ENCODE peak calls at places on chromosome 11, in nine cellular contexts. E, W, B, V, L, S, R, Y and D are unnamed samples.

GRCh38 chr11:17208257-17208999 is 642 bp upstream of the PIK3C2A start:
- DNase-seq in E (peak; percentile 38), W (no peak), B (peak; percentile 9), V (peak; percentile 82), L (peak; percentile 84), S (peak; percentile 59), R (no peak), Y (peak; percentile 82), D (peak; percentile 76)

GRCh38 chr11:42840176-42840829 is 471.5 kb upstream of the API5 start:
- DNase-seq in E (no peak), W (no peak), B (no peak), V (no peak), L (no peak), S (no peak), R (no peak), Y (no peak), D (peak; percentile 15)

GRCh38 chr11:85941380-85941973 is 86.3 kb downstream of the CCDC83 start:
- DNase-seq in E (peak; percentile 69), W (peak; percentile 70), B (no peak), V (peak; percentile 57), L (peak; percentile 57), S (peak; percentile 74), R (peak; percentile 29), Y (peak; percentile 53), D (peak; percentile 65)

GRCh38 chr11:134376150-134376921 is 35.7 kb downstream of the B3GAT1 start:
- DNase-seq in E (no peak), W (no peak), B (no peak), V (no peak), L (no peak), S (no peak), R (no peak), Y (no peak), D (no peak)

GRCh38 chr11:123174196-123175183 is 20.6 kb downstream of the CLMP start:
- DNase-seq in E (peak; percentile 98), W (no peak), B (no peak), V (no peak), L (no peak), S (peak; percentile 99), R (peak; percentile 85), Y (no peak), D (no peak)

GRCh38 chr11:133163463-133164419 is 368.6 kb downstream of the OPCML start:
- DNase-seq in E (no peak), W (peak; percentile 69), B (no peak), V (no peak), L (peak; percentile 65), S (peak; percentile 20), R (no peak), Y (no peak), D (peak; percentile 47)

GRCh38 chr11:93458286-93458685 is 84.9 kb downstream of the SMCO4 start:
- DNase-seq in E (no peak), W (no peak), B (no peak), V (no peak), L (no peak), S (no peak), R (no peak), Y (no peak), D (no peak)

GRCh38 chr11:18524248-18524647 is 2.5 kb downstream of the TSG101 start:
- DNase-seq in E (no peak), W (no peak), B (no peak), V (no peak), L (no peak), S (no peak), R (no peak), Y (no peak), D (no peak)

GRCh38 chr11:114284021-114284420 is 12.2 kb upstream of the NNMT start:
- DNase-seq in E (no peak), W (no peak), B (no peak), V (no peak), L (no peak), S (no peak), R (no peak), Y (no peak), D (no peak)

GRCh38 chr11:117668291-117668690 is 128.7 kb downstream of the DSCAML1 start:
- DNase-seq in E (no peak), W (no peak), B (no peak), V (no peak), L (no peak), S (no peak), R (no peak), Y (no peak), D (no peak)

GRCh38 chr11:134313821-134314607 is 17.8 kb upstream of the GLB1L2 start:
- DNase-seq in E (no peak), W (no peak), B (no peak), V (no peak), L (no peak), S (no peak), R (no peak), Y (no peak), D (no peak)

GRCh38 chr11:34825670-34826383 is 90.4 kb downstream of the APIP start:
- DNase-seq in E (no peak), W (no peak), B (no peak), V (no peak), L (no peak), S (no peak), R (no peak), Y (no peak), D (no peak)

GRCh38 chr11:106925245-106925644 is 93.0 kb downstream of the GUCY1A2 start:
- DNase-seq in E (no peak), W (no peak), B (no peak), V (no peak), L (no peak), S (no peak), R (no peak), Y (no peak), D (no peak)

GRCh38 chr11:27468643-27469332 is 3.8 kb downstream of the LGR4 start:
- DNase-seq in E (peak; percentile 61), W (no peak), B (no peak), V (no peak), L (peak; percentile 27), S (peak; percentile 29), R (no peak), Y (no peak), D (no peak)

GRCh38 chr11:114399903-114400221 is 449 bp downstream of the C11orf71 start:
- DNase-seq in E (peak; percentile 67), W (no peak), B (no peak), V (no peak), L (no peak), S (no peak), R (peak; percentile 52), Y (no peak), D (no peak)

GRCh38 chr11:47711816-47712215 is 3.4 kb downstream of the AGBL2 start:
- DNase-seq in E (no peak), W (no peak), B (no peak), V (no peak), L (no peak), S (no peak), R (no peak), Y (no peak), D (no peak)

GRCh38 chr11:81644239-81644840 is 1089.3 kb downstream of the FAM181B start:
- DNase-seq in E (peak; percentile 9), W (peak; percentile 54), B (no peak), V (peak; percentile 16), L (peak; percentile 75), S (peak; percentile 23), R (no peak), Y (no peak), D (peak; percentile 26)

GRCh38 chr11:104618949-104619348 is 279.3 kb downstream of the CASP12 start:
- DNase-seq in E (no peak), W (peak; percentile 15), B (no peak), V (no peak), L (no peak), S (no peak), R (no peak), Y (no peak), D (no peak)

GRCh38 chr11:119509969-119510401 is 87.0 kb upstream of the THY1 start:
- DNase-seq in E (peak; percentile 87), W (peak; percentile 22), B (no peak), V (peak; percentile 65), L (peak; percentile 79), S (peak; percentile 92), R (peak; percentile 67), Y (peak; percentile 40), D (peak; percentile 80)

GRCh38 chr11:131664811-131665210 is 294.4 kb downstream of the NTM start:
- DNase-seq in E (no peak), W (no peak), B (no peak), V (no peak), L (no peak), S (no peak), R (no peak), Y (no peak), D (no peak)